ENCODE peak calls at places on chromosomes 5 and 9, in six cellular contexts. O is CD8-positive, alpha-beta T cell; W is Caco-2; Z is gastrocnemius medialis; I is aorta; B is endodermal cell. T is an unnamed sample. For H3K4me1 and H3K36me3, the result is how much of the 10 kb centered on the place peaks cover.

GRCh38 chr5:165101709-165102108 is 1596.3 kb downstream of the MAT2B start:
- DNase-seq in B (no peak), Z (no peak), I (no peak), W (no peak), O (no peak), T (no peak)

GRCh38 chr5:151072234-151073025 is 8.4 kb downstream of the TNIP1 start:
- DNase-seq in I (no peak), W (peak), B (no peak), Z (peak), O (no peak), T (no peak)

GRCh38 chr5:1558945-1559344 is 35.2 kb upstream of the LPCAT1 start:
- DNase-seq in I (no peak), W (no peak), B (no peak), O (no peak), Z (no peak), T (no peak)

GRCh38 chr5:1890296-1890695 is 7.6 kb upstream of the IRX4 start:
- DNase-seq in W (no peak), B (no peak), I (peak), O (no peak), Z (no peak), T (no peak)

GRCh38 chr9:34185778-34186551 is 7.1 kb downstream of the UBAP1 start:
- DNase-seq in B (no peak), I (no peak), O (no peak), Z (peak), W (no peak), T (no peak)

GRCh38 chr5:142924135-142924883 is 154.1 kb downstream of the ARHGAP26 start:
- DNase-seq in B (no peak), O (no peak), I (no peak), W (no peak), Z (no peak), T (no peak)

GRCh38 chr9:98231770-98232478 is 23.5 kb downstream of the TBC1D2 start:
- DNase-seq in Z (no peak), I (peak), B (no peak), O (no peak), W (no peak), T (no peak)

GRCh38 chr5:135539430-135540005 is 3.8 kb upstream of the NEUROG1 start:
- DNase-seq in W (no peak), I (no peak), O (no peak), B (peak), Z (no peak), T (no peak)

GRCh38 chr9:36116593-36116992 is 19.9 kb upstream of the GLIPR2 start:
- DNase-seq in W (no peak), Z (no peak), O (no peak), I (no peak), B (no peak), T (no peak)

GRCh38 chr5:62600560-62601252 is 22.1 kb downstream of the LRRC70 start:
- DNase-seq in I (no peak), B (no peak), W (no peak), O (no peak), Z (no peak), T (no peak)

GRCh38 chr5:93581738-93582414 is 857 bp upstream of the NR2F1-AS1 start:
- DNase-seq in O (no peak), I (no peak), Z (no peak), W (no peak), B (no peak), T (no peak)

GRCh38 chr5:90642706-90643229 is 84.2 kb downstream of the ADGRV1 start:
- DNase-seq in Z (no peak), W (no peak), O (no peak), B (no peak), I (no peak), T (no peak)

GRCh38 chr9:13971910-13972655 is 341.9 kb downstream of the NFIB start:
- DNase-seq in O (no peak), W (no peak), Z (no peak), I (no peak), B (no peak), T (no peak)

GRCh38 chr5:96934291-96934694 is 1.6 kb upstream of the LNPEP start:
- DNase-seq in B (no peak), I (no peak), O (no peak), Z (no peak), W (no peak), T (no peak)

GRCh38 chr5:170522211-170523128 is 18.6 kb downstream of the KCNIP1 start:
- DNase-seq in W (no peak), O (no peak), I (no peak), B (no peak), Z (no peak), T (no peak)

GRCh38 chr5:143874312-143874711 is 62.4 kb downstream of the HMHB1 start:
- DNase-seq in I (no peak), W (no peak), Z (no peak), B (no peak), O (no peak), T (no peak)

GRCh38 chr9:114339130-114339908 is 9.7 kb downstream of the ORM2 start:
- DNase-seq in I (peak), B (peak), Z (no peak), O (peak), W (peak), T (peak)

GRCh38 chr9:78472111-78472510 is 175.2 kb downstream of the PSAT1 start:
- DNase-seq in O (no peak), W (no peak), I (no peak), B (no peak), Z (no peak), T (no peak)

GRCh38 chr9:127144670-127145458 is 22.4 kb upstream of the ANGPTL2 start:
- DNase-seq in W (peak), I (no peak), Z (peak), O (no peak), B (peak), T (no peak)

GRCh38 chr5:57836921-57837320 is 354.3 kb upstream of the ACTBL2 start:
- DNase-seq in Z (no peak), W (no peak), O (no peak), I (no peak), B (no peak), T (no peak)

GRCh38 chr5:147223951-147224791 is 10.7 kb upstream of the STK32A start:
- DNase-seq in W (peak), I (no peak), O (no peak), Z (no peak), B (peak), T (no peak)

GRCh38 chr5:125530833-125531610 is 784.6 kb upstream of the ZNF608 start:
- DNase-seq in Z (no peak), I (no peak), O (no peak), W (no peak), B (no peak), T (no peak)

DNA sequence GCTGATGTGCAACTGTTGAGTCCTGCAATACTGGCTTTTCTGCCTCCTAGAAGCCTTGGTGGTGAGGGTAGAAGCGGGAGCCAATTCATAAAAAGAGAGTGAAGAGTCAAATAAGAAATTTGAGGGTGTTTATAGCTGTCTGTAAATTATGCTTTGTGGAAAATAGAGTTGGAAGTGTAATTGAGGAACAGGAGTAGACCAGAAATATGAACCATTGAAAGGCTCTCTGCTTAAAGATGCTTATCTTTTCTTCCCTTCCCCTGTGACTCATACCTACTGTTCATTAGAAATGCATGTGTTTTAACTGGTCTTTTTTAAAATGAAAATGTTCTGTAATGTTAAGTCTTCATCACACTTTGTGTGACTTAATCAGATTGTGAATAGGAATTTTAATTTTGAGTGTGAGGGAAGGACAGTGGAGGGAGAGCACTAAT is 80.2 kb downstream of the ZCCHC7 start:
- DNase-seq in O (no peak), Z (no peak), B (no peak), W (no peak), I (no peak), T (no peak)
- H3K4me1 ChIP-seq in O (under half), Z (under half), B (under half), W (under half), I (under half), T (under half)

DNA sequence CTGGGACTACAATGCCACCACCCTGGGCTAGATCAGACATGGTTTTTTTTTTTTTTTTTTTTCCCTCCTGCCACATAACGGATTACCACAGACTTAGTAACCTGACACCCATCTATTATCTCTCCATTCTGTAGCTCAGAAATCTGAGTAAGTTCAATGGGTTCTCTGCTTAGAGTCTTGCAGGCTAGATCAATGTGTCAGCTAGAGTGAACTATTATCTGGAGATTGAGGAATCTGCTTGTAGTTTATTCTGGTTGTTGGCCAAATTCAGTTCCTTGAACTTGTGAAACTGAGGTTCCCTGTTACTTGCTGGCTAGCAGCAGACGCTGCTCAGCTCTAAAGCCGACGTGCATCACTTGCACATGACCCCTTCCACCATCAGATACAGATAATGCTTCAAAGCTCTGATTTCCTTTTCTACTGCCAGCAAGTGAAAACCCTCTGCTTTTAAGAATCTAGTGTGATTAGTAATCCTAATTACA is 664.0 kb upstream of the CDH9 start:
- DNase-seq in W (no peak), I (no peak), B (peak), O (no peak), Z (no peak), T (no peak)
- H3K36me3 ChIP-seq in W (under half), I (under half), B (under half), O (under half), Z (under half), T (under half)

DNA sequence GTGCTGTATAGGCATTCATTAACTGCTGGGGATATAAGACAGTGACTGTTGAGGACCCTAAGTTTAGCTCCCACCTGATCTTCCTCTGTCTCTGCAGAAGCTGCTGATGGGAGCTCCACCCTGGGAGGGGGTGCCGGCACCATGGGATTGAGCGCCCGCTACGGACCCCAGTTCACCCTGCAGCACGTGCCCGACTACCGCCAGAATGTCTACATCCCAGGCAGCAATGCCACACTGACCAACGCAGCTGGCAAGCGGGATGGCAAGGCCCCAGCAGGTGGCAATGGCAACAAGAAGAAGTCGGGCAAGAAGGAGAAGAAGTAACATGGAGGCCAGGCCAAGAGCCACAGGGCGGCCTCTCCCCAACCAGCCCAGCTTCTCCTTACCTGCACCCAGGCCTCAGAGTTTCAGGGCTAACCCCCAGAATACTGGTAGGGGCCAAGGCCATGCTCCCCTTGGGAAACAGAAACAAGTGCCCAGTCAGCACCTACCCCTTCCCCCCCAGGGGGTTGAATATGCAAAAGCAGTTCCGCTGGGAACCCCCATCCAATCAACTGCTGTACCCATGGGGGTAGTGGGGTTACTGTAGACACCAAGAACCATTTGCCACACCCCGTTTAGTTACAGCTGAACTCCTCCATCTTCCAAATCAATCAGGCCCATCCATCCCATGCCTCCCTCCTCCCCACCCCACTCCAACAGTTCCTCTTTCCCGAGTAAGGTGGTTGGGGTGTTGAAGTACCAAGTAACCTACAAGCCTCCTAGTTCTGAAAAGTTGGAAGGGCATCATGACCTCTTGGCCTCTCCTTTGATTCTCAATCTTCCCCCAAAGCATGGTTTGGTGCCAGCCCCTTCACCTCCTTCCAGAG is 22.2 kb downstream of the PCDHGC5 start:
- DNase-seq in B (no peak), Z (peak), I (no peak), O (no peak), W (no peak), T (no peak)
- H3K4me1 ChIP-seq in B (under half), Z (half or more), I (under half), O (under half), W (under half), T (under half)

DNA sequence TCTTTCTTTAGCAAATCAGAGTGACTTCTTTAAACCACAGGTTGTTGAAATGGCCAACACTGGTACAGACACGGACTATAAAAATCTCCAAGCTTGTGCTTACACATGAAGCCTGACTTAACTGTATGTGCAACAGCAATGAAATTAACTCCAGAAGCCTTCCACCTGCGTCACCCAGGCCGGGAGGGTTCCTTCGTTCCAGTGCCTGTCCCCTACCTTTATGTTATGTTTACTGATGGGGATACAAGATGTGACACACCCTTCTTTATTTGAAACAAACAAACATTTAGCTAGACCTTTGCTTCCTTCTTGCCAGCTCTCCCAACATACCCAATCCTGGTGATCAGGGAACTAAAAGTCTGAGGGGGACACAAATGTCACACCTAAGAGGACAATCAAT is 66.0 kb downstream of the GOLPH3 start:
- DNase-seq in W (no peak), I (no peak), B (no peak), Z (no peak), O (no peak), T (no peak)
- H3K36me3 ChIP-seq in W (under half), I (under half), B (half or more), Z (half or more), O (under half), T (under half)

GRCh38 chr9:106960238-106960637 is 97.3 kb downstream of the ZNF462 start:
- DNase-seq in I (no peak), B (no peak), Z (no peak), O (no peak), W (no peak), T (no peak)
- H3K4me1 ChIP-seq in I (under half), B (under half), Z (under half), O (under half), W (under half), T (under half)

GRCh38 chr9:132923346-132923902 is 21.0 kb downstream of the TSC1 start:
- DNase-seq in O (no peak), W (no peak), B (no peak), I (no peak), Z (no peak), T (no peak)

GRCh38 chr9:132914924-132915323 is 29.5 kb downstream of the TSC1 start:
- DNase-seq in B (no peak), I (no peak), Z (no peak), O (no peak), W (no peak), T (no peak)

DNA sequence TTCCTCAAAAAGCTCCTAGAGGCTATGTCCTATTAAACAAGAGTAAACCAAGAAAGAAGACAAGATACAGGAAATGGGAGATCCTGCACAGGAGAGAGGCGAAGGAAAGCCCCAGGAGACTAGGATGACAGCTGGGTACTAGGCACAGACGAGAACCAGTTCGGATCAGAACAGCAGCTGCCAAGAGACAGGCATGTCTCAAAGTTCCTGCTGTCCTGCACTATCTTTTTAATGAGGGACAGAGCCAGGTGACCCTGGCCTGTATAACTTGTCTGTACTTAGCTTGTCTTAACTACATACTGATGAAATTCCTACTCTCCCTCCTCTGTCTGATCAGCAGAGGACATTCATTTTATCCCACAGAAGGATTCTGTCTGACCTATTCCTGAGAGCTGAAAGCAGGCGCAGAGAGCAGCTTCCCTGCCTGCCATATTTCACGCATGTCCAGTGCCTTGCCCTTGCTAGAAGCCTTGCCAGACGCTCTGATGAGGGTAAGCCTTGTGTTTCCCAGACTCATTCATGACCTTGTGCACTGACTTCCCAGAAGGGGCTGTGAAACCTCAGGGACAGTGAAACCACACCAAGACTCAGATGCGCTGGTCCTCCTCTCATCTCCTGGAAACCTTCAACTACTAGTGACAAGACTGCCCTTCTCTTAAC is 24.7 kb downstream of the TSC1 start:
- DNase-seq in B (no peak), I (no peak), W (no peak), O (no peak), Z (no peak), T (no peak)
- H3K36me3 ChIP-seq in B (half or more), I (under half), W (under half), O (half or more), Z (half or more), T (half or more)

GRCh38 chr5:132227235-132227484 is 493 bp downstream of the P4HA2 start:
- DNase-seq in O (no peak), W (no peak), Z (no peak), I (no peak), B (no peak), T (no peak)
- H3K4me1 ChIP-seq in O (under half), W (under half), Z (under half), I (under half), B (under half), T (under half)

DNA sequence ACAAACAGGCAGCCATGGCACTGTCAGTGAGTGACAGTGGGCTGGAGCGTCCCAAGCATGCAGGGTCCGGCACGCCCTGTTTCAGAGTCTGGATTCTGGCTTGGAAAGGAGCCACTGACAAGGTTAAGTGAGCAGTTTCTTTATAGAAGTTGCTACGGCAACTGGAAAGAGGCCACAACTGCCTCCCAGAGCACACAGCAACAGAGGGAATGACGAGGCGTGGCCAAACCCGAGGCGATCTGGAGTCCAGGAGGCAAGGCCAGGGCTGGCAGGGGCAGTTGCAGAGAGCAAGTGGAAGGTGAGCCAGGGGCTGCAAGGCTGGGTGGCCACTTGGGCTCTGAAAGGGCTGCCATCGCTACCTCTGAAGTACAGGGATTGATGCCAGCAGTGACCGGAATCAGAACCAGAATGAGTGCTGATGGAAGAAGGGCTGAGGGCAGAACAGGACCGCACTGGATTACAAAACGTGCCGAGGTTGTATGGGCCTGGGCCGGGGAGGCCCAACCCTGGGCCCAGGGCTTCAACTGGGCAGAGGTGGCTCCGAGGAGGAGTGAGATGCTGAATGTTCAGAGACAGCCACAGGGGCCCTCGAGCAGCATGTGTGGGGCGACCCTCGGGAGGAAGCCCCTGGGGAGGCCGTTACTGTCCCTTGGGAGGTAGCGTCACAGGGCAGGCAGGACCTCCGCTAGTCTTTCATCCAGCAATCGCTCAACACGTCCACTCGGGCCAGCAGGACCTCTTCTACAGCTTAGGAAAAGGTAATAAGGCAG is 4.6 kb downstream of the MRPL41 start:
- DNase-seq in I (no peak), Z (no peak), O (no peak), W (no peak), B (no peak), T (no peak)
- H3K36me3 ChIP-seq in I (under half), Z (half or more), O (under half), W (under half), B (half or more), T (under half)